ENCODE peak calls at places on chromosome 20, in six cellular contexts. One of them, this sample, is unnamed.

GRCh38 chr20:62597416-62598115 is 44.7 kb upstream of the SLCO4A1 start:
- DNase-seq in neuronal stem cell: no peak
- DNase-seq in H9: no peak
- DNase-seq in mesenchymal stem cell: no peak
- DNase-seq in IMR-90: no peak
- DNase-seq in H1: no peak
- DNase-seq in this sample: no peak

GRCh38 chr20:40293740-40294139 is 395.3 kb downstream of the MAFB start:
- DNase-seq in neuronal stem cell: no peak
- DNase-seq in H1: no peak
- DNase-seq in H9: no peak
- DNase-seq in IMR-90: no peak
- DNase-seq in mesenchymal stem cell: no peak
- DNase-seq in this sample: no peak

GRCh38 chr20:17835240-17835940 is 133.2 kb downstream of the SNX5 start:
- DNase-seq in H1: no peak
- DNase-seq in IMR-90: peak
- DNase-seq in mesenchymal stem cell: peak
- DNase-seq in neuronal stem cell: no peak
- DNase-seq in H9: no peak
- DNase-seq in this sample: peak

GRCh38 chr20:43766917-43767316 is 40.1 kb upstream of the GTSF1L start:
- DNase-seq in mesenchymal stem cell: no peak
- DNase-seq in H1: no peak
- DNase-seq in neuronal stem cell: no peak
- DNase-seq in H9: no peak
- DNase-seq in IMR-90: no peak
- DNase-seq in this sample: no peak

GRCh38 chr20:39985276-39985675 is 703.8 kb downstream of the MAFB start:
- DNase-seq in H9: no peak
- DNase-seq in mesenchymal stem cell: no peak
- DNase-seq in IMR-90: no peak
- DNase-seq in neuronal stem cell: no peak
- DNase-seq in H1: no peak
- DNase-seq in this sample: no peak

GRCh38 chr20:6095409-6095808 is 27.4 kb downstream of the FERMT1 start:
- DNase-seq in mesenchymal stem cell: no peak
- DNase-seq in H9: no peak
- DNase-seq in H1: no peak
- DNase-seq in neuronal stem cell: no peak
- DNase-seq in IMR-90: no peak
- DNase-seq in this sample: no peak

GRCh38 chr20:50475879-50476292 is 34.3 kb upstream of the PTPN1 start:
- DNase-seq in mesenchymal stem cell: peak
- DNase-seq in IMR-90: peak
- DNase-seq in neuronal stem cell: no peak
- DNase-seq in H9: no peak
- DNase-seq in H1: no peak
- DNase-seq in this sample: no peak

GRCh38 chr20:48794360-48794759 is 33.4 kb downstream of the PREX1 start:
- DNase-seq in IMR-90: no peak
- DNase-seq in H1: no peak
- DNase-seq in mesenchymal stem cell: no peak
- DNase-seq in neuronal stem cell: peak
- DNase-seq in H9: peak
- DNase-seq in this sample: peak

GRCh38 chr20:29750268-29750899 is 1507.1 kb upstream of the DEFB115 start:
- DNase-seq in mesenchymal stem cell: no peak
- DNase-seq in H1: no peak
- DNase-seq in H9: no peak
- DNase-seq in neuronal stem cell: no peak
- DNase-seq in IMR-90: no peak
- DNase-seq in this sample: no peak

GRCh38 chr20:18077157-18077556 is 19.4 kb upstream of the OVOL2 start:
- DNase-seq in neuronal stem cell: no peak
- DNase-seq in IMR-90: no peak
- DNase-seq in H9: no peak
- DNase-seq in mesenchymal stem cell: no peak
- DNase-seq in H1: no peak
- DNase-seq in this sample: peak

GRCh38 chr20:17856024-17856564 is 112.5 kb downstream of the SNX5 start:
- DNase-seq in H9: no peak
- DNase-seq in neuronal stem cell: no peak
- DNase-seq in H1: no peak
- DNase-seq in mesenchymal stem cell: no peak
- DNase-seq in IMR-90: peak
- DNase-seq in this sample: no peak

GRCh38 chr20:57762531-57763234 is 52.9 kb upstream of the PMEPA1 start:
- DNase-seq in H9: no peak
- DNase-seq in neuronal stem cell: no peak
- DNase-seq in H1: no peak
- DNase-seq in IMR-90: no peak
- DNase-seq in mesenchymal stem cell: no peak
- DNase-seq in this sample: no peak

GRCh38 chr20:11582073-11582472 is 335.6 kb upstream of the BTBD3 start:
- DNase-seq in H9: no peak
- DNase-seq in H1: no peak
- DNase-seq in neuronal stem cell: no peak
- DNase-seq in IMR-90: no peak
- DNase-seq in mesenchymal stem cell: no peak
- DNase-seq in this sample: no peak

GRCh38 chr20:9514461-9515210 is at the start of gene LAMP5:
- DNase-seq in H1: no peak
- DNase-seq in mesenchymal stem cell: peak
- DNase-seq in IMR-90: peak
- DNase-seq in neuronal stem cell: peak
- DNase-seq in H9: peak
- DNase-seq in this sample: peak

GRCh38 chr20:15071010-15071808 is 733.8 kb upstream of the FLRT3 start:
- DNase-seq in IMR-90: no peak
- DNase-seq in neuronal stem cell: no peak
- DNase-seq in mesenchymal stem cell: no peak
- DNase-seq in H9: no peak
- DNase-seq in H1: no peak
- DNase-seq in this sample: no peak

GRCh38 chr20:40744494-40745175 is 55.6 kb upstream of the MAFB start:
- DNase-seq in neuronal stem cell: no peak
- DNase-seq in H9: no peak
- DNase-seq in IMR-90: no peak
- DNase-seq in H1: no peak
- DNase-seq in mesenchymal stem cell: no peak
- DNase-seq in this sample: no peak

GRCh38 chr20:32109392-32110172 is at the start of gene TM9SF4:
- DNase-seq in mesenchymal stem cell: peak
- DNase-seq in neuronal stem cell: peak
- DNase-seq in H1: peak
- DNase-seq in IMR-90: peak
- DNase-seq in H9: peak
- DNase-seq in this sample: peak

GRCh38 chr20:19211661-19212523 is 550 bp upstream of the SLC24A3 start:
- DNase-seq in neuronal stem cell: peak
- DNase-seq in IMR-90: no peak
- DNase-seq in H9: peak
- DNase-seq in H1: no peak
- DNase-seq in mesenchymal stem cell: no peak
- DNase-seq in this sample: peak

GRCh38 chr20:3843490-3843889 is 3.1 kb upstream of the MAVS start:
- DNase-seq in mesenchymal stem cell: peak
- DNase-seq in IMR-90: peak
- DNase-seq in neuronal stem cell: no peak
- DNase-seq in H9: no peak
- DNase-seq in H1: no peak
- DNase-seq in this sample: no peak

GRCh38 chr20:4243071-4243470 is 227.7 kb upstream of the RNF24 start:
- DNase-seq in neuronal stem cell: no peak
- DNase-seq in IMR-90: no peak
- DNase-seq in H1: no peak
- DNase-seq in mesenchymal stem cell: peak
- DNase-seq in H9: peak
- DNase-seq in this sample: peak

GRCh38 chr20:9971746-9972145 is 63.0 kb upstream of the ANKEF1 start:
- DNase-seq in H1: no peak
- DNase-seq in neuronal stem cell: no peak
- DNase-seq in H9: no peak
- DNase-seq in IMR-90: no peak
- DNase-seq in mesenchymal stem cell: no peak
- DNase-seq in this sample: no peak

GRCh38 chr20:14055127-14055742 is 59.9 kb downstream of the MACROD2 start:
- DNase-seq in H9: no peak
- DNase-seq in neuronal stem cell: peak
- DNase-seq in H1: no peak
- DNase-seq in mesenchymal stem cell: peak
- DNase-seq in IMR-90: peak
- DNase-seq in this sample: peak

GRCh38 chr20:41058007-41058673 is 29.5 kb downstream of the TOP1 start:
- DNase-seq in H1: no peak
- DNase-seq in neuronal stem cell: no peak
- DNase-seq in H9: no peak
- DNase-seq in mesenchymal stem cell: peak
- DNase-seq in IMR-90: peak
- DNase-seq in this sample: peak

GRCh38 chr20:6305536-6305935 is 182.7 kb upstream of the FERMT1 start:
- DNase-seq in neuronal stem cell: no peak
- DNase-seq in H9: no peak
- DNase-seq in H1: no peak
- DNase-seq in mesenchymal stem cell: no peak
- DNase-seq in IMR-90: no peak
- DNase-seq in this sample: no peak

GRCh38 chr20:59342017-59342957 is 41.9 kb downstream of the EDN3 start:
- DNase-seq in H1: no peak
- DNase-seq in mesenchymal stem cell: no peak
- DNase-seq in IMR-90: no peak
- DNase-seq in H9: no peak
- DNase-seq in neuronal stem cell: no peak
- DNase-seq in this sample: no peak
- H2BK15ac ChIP-seq in H1: no peak
- H2BK15ac ChIP-seq in mesenchymal stem cell: no peak
- H2BK15ac ChIP-seq in IMR-90: no peak
- H2BK15ac ChIP-seq in H9: no peak
- H2BK15ac ChIP-seq in neuronal stem cell: peak
- H2BK15ac ChIP-seq in this sample: no peak

DNA sequence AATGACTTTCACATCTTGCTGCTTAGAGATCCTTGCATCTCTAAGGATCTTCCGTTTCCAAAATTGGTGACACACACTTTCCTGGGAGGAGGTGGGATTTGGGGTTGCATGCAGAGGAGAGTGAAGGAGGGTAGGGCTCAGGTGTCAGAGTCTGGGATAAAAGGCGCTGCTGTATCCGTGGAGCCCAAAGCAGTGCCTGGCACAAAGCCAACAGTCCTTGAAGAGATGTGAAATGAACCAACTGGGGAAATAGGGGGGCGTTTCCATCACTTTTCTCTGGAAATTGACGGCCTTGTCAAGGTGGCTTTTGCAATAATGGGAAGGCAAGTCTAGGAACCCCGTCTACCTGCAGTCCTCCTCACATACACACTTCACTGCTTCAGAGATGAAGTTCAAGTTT is 59.5 kb upstream of the NELFCD start:
- DNase-seq in neuronal stem cell: no peak
- DNase-seq in mesenchymal stem cell: no peak
- DNase-seq in H1: no peak
- DNase-seq in IMR-90: no peak
- DNase-seq in H9: no peak
- DNase-seq in this sample: no peak
- H2BK5ac ChIP-seq in neuronal stem cell: no peak
- H2BK5ac ChIP-seq in mesenchymal stem cell: no peak
- H2BK5ac ChIP-seq in H1: no peak
- H2BK5ac ChIP-seq in IMR-90: no peak
- H2BK5ac ChIP-seq in H9: no peak
- H2BK5ac ChIP-seq in this sample: no peak

GRCh38 chr20:37365760-37366638 is 20.1 kb downstream of the SRC start:
- DNase-seq in neuronal stem cell: no peak
- DNase-seq in IMR-90: no peak
- DNase-seq in H1: no peak
- DNase-seq in H9: no peak
- DNase-seq in mesenchymal stem cell: no peak
- DNase-seq in this sample: no peak

GRCh38 chr20:37363221-37364012 is 17.5 kb downstream of the SRC start:
- DNase-seq in IMR-90: no peak
- DNase-seq in neuronal stem cell: no peak
- DNase-seq in H1: no peak
- DNase-seq in H9: no peak
- DNase-seq in mesenchymal stem cell: no peak
- DNase-seq in this sample: no peak

GRCh38 chr20:37366749-37367148 is 20.8 kb downstream of the SRC start:
- DNase-seq in H9: no peak
- DNase-seq in mesenchymal stem cell: no peak
- DNase-seq in IMR-90: no peak
- DNase-seq in H1: no peak
- DNase-seq in neuronal stem cell: no peak
- DNase-seq in this sample: no peak

GRCh38 chr20:37364013-37364926 is 18.3 kb downstream of the SRC start:
- DNase-seq in IMR-90: no peak
- DNase-seq in H9: no peak
- DNase-seq in H1: no peak
- DNase-seq in mesenchymal stem cell: no peak
- DNase-seq in neuronal stem cell: no peak
- DNase-seq in this sample: no peak

DNA sequence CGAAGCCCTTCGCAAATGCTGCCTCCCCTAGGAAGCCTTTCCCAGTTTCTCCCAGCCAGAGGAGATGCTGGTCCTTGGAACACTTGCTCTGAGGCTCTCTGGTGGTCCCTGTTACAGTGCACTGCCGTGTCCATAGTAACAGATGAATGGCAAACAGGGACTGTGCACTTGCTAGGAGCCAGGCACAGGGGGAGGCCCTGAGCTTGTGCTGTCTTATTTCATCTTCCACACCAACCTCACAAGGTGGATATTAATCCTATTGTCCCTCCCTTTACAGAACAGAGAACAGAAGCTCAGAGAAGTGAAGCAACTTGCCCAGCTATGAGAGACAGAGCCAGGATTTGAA is 19.0 kb downstream of the SRC start:
- DNase-seq in IMR-90: no peak
- DNase-seq in H9: no peak
- DNase-seq in H1: no peak
- DNase-seq in mesenchymal stem cell: no peak
- DNase-seq in neuronal stem cell: no peak
- DNase-seq in this sample: peak
- H2BK15ac ChIP-seq in IMR-90: no peak
- H2BK15ac ChIP-seq in H9: no peak
- H2BK15ac ChIP-seq in H1: no peak
- H2BK15ac ChIP-seq in mesenchymal stem cell: no peak
- H2BK15ac ChIP-seq in neuronal stem cell: no peak
- H2BK15ac ChIP-seq in this sample: no peak

DNA sequence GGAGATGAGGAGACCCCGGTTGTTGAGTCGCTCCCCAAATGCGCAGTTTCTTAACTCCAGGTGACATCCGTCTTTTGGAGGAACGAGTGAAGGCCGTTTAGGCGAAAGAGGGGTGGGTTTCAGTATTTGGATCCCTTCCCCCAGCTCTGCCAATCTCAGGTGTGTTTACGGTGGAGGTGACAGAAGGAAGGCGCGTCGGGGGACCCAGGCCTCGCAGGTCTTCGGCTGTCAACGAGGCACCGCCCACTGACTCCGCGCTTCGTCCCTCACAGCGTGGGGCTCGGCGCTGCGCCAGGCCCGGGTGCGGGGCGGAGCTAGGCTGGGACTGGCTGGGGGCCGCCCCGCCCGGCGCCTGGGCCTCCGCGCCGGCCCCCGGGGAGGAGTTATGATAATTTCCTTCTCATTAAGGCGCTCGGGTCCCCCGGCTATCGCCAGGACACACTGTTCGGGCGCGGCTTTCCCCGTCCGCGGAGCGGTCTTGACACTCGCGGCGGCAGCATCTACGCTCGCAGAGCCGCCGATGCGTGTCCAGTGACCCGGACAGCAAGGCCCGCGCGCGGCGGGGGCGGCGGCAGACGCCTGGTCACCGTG is at the start of gene TFAP2C:
- DNase-seq in neuronal stem cell: peak
- DNase-seq in H1: no peak
- DNase-seq in mesenchymal stem cell: peak
- DNase-seq in H9: peak
- DNase-seq in IMR-90: no peak
- DNase-seq in this sample: peak
- H2BK5ac ChIP-seq in neuronal stem cell: no peak
- H2BK5ac ChIP-seq in H1: no peak
- H2BK5ac ChIP-seq in mesenchymal stem cell: no peak
- H2BK5ac ChIP-seq in H9: no peak
- H2BK5ac ChIP-seq in IMR-90: no peak
- H2BK5ac ChIP-seq in this sample: no peak

This sample was measured in mesendoderm.